ENCODE peak calls at places on chromosomes 6 and 20, in six cellular contexts. One of them, this sample, is unnamed.

GRCh38 chr6:21664263-21665081 is 70.9 kb downstream of the SOX4 start:
- DNase-seq in AG09309: no peak
- DNase-seq in mammary epithelial cell: peak
- DNase-seq in pancreas: peak
- DNase-seq in CD8-positive, alpha-beta T cell: no peak
- DNase-seq in natural killer cell: no peak
- DNase-seq in this sample: no peak

GRCh38 chr6:101117397-101118185 is 236.5 kb upstream of the ASCC3 start:
- DNase-seq in mammary epithelial cell: no peak
- DNase-seq in AG09309: no peak
- DNase-seq in pancreas: no peak
- DNase-seq in natural killer cell: no peak
- DNase-seq in CD8-positive, alpha-beta T cell: no peak
- DNase-seq in this sample: no peak

GRCh38 chr20:33169176-33169794 is 1.3 kb downstream of the BPIFA2 start:
- DNase-seq in AG09309: no peak
- DNase-seq in mammary epithelial cell: no peak
- DNase-seq in pancreas: no peak
- DNase-seq in natural killer cell: no peak
- DNase-seq in CD8-positive, alpha-beta T cell: no peak
- DNase-seq in this sample: no peak

GRCh38 chr6:113067612-113068262 is 720.6 kb downstream of the RFPL4B start:
- DNase-seq in mammary epithelial cell: no peak
- DNase-seq in AG09309: no peak
- DNase-seq in CD8-positive, alpha-beta T cell: no peak
- DNase-seq in pancreas: no peak
- DNase-seq in natural killer cell: no peak
- DNase-seq in this sample: no peak

GRCh38 chr20:16066571-16066970 is 506.7 kb downstream of the KIF16B start:
- DNase-seq in natural killer cell: no peak
- DNase-seq in AG09309: no peak
- DNase-seq in CD8-positive, alpha-beta T cell: no peak
- DNase-seq in pancreas: no peak
- DNase-seq in mammary epithelial cell: no peak
- DNase-seq in this sample: no peak

GRCh38 chr6:142853244-142854180 is 91.5 kb downstream of the HIVEP2 start:
- DNase-seq in natural killer cell: no peak
- DNase-seq in mammary epithelial cell: peak
- DNase-seq in CD8-positive, alpha-beta T cell: no peak
- DNase-seq in AG09309: no peak
- DNase-seq in pancreas: no peak
- DNase-seq in this sample: no peak

GRCh38 chr6:41558033-41558807 is 12.0 kb downstream of the FOXP4 start:
- DNase-seq in natural killer cell: no peak
- DNase-seq in CD8-positive, alpha-beta T cell: no peak
- DNase-seq in AG09309: no peak
- DNase-seq in mammary epithelial cell: no peak
- DNase-seq in pancreas: peak
- DNase-seq in this sample: no peak

GRCh38 chr6:329888-330691 is 37.8 kb downstream of the DUSP22 start:
- DNase-seq in AG09309: no peak
- DNase-seq in natural killer cell: no peak
- DNase-seq in pancreas: no peak
- DNase-seq in CD8-positive, alpha-beta T cell: no peak
- DNase-seq in mammary epithelial cell: no peak
- DNase-seq in this sample: no peak

GRCh38 chr6:84442241-84442640 is 214.8 kb upstream of the CEP162 start:
- DNase-seq in mammary epithelial cell: no peak
- DNase-seq in AG09309: no peak
- DNase-seq in natural killer cell: no peak
- DNase-seq in CD8-positive, alpha-beta T cell: no peak
- DNase-seq in pancreas: no peak
- DNase-seq in this sample: no peak

GRCh38 chr6:56902551-56903464 is 52.1 kb upstream of the BEND6 start:
- DNase-seq in pancreas: no peak
- DNase-seq in AG09309: no peak
- DNase-seq in CD8-positive, alpha-beta T cell: no peak
- DNase-seq in mammary epithelial cell: peak
- DNase-seq in natural killer cell: no peak
- DNase-seq in this sample: peak

GRCh38 chr6:108805611-108806181 is 42.5 kb upstream of the ARMC2 start:
- DNase-seq in natural killer cell: no peak
- DNase-seq in AG09309: no peak
- DNase-seq in CD8-positive, alpha-beta T cell: no peak
- DNase-seq in pancreas: no peak
- DNase-seq in mammary epithelial cell: no peak
- DNase-seq in this sample: no peak

GRCh38 chr20:20009784-20010253 is 7.3 kb upstream of the NAA20 start:
- DNase-seq in pancreas: no peak
- DNase-seq in CD8-positive, alpha-beta T cell: no peak
- DNase-seq in AG09309: no peak
- DNase-seq in natural killer cell: no peak
- DNase-seq in mammary epithelial cell: no peak
- DNase-seq in this sample: no peak

GRCh38 chr6:128307671-128308070 is 212.7 kb downstream of the PTPRK start:
- DNase-seq in pancreas: no peak
- DNase-seq in mammary epithelial cell: peak
- DNase-seq in AG09309: no peak
- DNase-seq in natural killer cell: no peak
- DNase-seq in CD8-positive, alpha-beta T cell: no peak
- DNase-seq in this sample: no peak

GRCh38 chr20:35571566-35571965 is 29.7 kb downstream of the ERGIC3 start:
- DNase-seq in mammary epithelial cell: no peak
- DNase-seq in natural killer cell: no peak
- DNase-seq in AG09309: no peak
- DNase-seq in pancreas: no peak
- DNase-seq in CD8-positive, alpha-beta T cell: no peak
- DNase-seq in this sample: no peak

GRCh38 chr20:35564905-35565304 is 23.0 kb downstream of the ERGIC3 start:
- DNase-seq in mammary epithelial cell: no peak
- DNase-seq in natural killer cell: no peak
- DNase-seq in AG09309: no peak
- DNase-seq in pancreas: no peak
- DNase-seq in CD8-positive, alpha-beta T cell: no peak
- DNase-seq in this sample: no peak

GRCh38 chr20:35572838-35573237 is 31.0 kb downstream of the ERGIC3 start:
- DNase-seq in mammary epithelial cell: no peak
- DNase-seq in AG09309: no peak
- DNase-seq in natural killer cell: no peak
- DNase-seq in pancreas: no peak
- DNase-seq in CD8-positive, alpha-beta T cell: no peak
- DNase-seq in this sample: no peak

GRCh38 chr20:35563834-35564233 is 22.0 kb downstream of the ERGIC3 start:
- DNase-seq in mammary epithelial cell: no peak
- DNase-seq in pancreas: no peak
- DNase-seq in natural killer cell: no peak
- DNase-seq in CD8-positive, alpha-beta T cell: no peak
- DNase-seq in AG09309: no peak
- DNase-seq in this sample: no peak

GRCh38 chr20:35568645-35569044 is 26.8 kb downstream of the ERGIC3 start:
- DNase-seq in pancreas: no peak
- DNase-seq in CD8-positive, alpha-beta T cell: no peak
- DNase-seq in mammary epithelial cell: peak
- DNase-seq in AG09309: no peak
- DNase-seq in natural killer cell: no peak
- DNase-seq in this sample: no peak
- TF ChIP-seq CTCF in pancreas: no peak
- TF ChIP-seq CTCF in CD8-positive, alpha-beta T cell: no peak
- TF ChIP-seq CTCF in mammary epithelial cell: peak
- TF ChIP-seq CTCF in AG09309: peak
- TF ChIP-seq CTCF in natural killer cell: no peak
- TF ChIP-seq CTCF in this sample: peak

DNA sequence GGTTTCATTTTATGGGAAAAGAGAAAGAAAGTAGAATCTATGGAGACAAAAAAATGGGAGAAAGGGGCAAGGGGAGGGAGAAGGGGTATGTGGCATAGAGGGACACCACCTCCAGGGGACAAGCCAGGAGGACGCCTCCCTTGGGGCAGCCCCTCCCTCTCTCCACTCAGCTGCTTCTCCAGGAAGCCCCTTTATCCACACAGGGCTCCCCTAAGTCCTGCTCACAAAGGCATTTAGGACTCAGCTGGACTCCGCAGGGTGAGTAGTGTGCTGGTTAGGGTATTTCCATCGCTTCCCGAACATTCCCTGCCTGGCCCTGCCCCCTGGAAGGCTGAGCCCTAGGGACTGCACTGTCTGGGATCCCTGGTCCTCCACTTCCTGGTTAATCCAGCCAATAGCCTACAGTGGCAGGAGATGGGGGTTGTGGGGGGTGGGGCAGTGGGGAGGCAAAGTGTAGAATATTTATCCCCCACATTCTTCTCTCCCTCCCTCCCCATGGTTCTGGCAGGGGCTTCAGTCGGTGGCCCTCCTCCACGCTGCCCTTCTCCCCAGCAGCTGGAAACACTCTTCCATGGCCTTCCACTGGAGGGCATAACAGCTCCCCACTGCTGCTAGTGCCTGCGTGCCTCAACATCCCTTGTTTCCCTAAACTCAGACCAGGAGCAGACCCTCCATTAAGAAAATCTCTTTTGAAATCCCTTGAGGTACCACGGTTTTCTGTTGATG is 84.8 kb downstream of the SNX5 start:
- DNase-seq in natural killer cell: no peak
- DNase-seq in pancreas: no peak
- DNase-seq in mammary epithelial cell: no peak
- DNase-seq in AG09309: no peak
- DNase-seq in CD8-positive, alpha-beta T cell: no peak
- DNase-seq in this sample: no peak
- TF ChIP-seq CTCF in natural killer cell: no peak
- TF ChIP-seq CTCF in pancreas: no peak
- TF ChIP-seq CTCF in mammary epithelial cell: no peak
- TF ChIP-seq CTCF in AG09309: no peak
- TF ChIP-seq CTCF in CD8-positive, alpha-beta T cell: no peak
- TF ChIP-seq CTCF in this sample: no peak

DNA sequence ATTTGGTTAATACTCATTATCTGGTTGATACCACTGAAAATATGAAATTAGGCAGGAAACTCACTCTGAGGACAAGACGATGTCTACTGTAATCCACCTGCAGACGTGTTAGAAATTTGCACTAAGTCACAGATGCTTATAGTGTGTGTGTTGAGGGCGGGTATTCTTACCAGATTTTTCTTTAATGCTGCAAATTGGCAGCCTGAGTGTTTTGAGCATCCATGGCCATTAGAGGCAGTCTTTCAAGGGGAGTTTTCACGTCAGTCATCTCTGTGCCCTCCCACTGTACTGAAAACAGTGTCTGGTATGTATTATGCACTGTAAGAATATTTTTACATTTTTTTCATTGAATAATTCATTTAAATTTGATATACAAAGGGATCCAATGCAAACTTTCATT is 266.5 kb upstream of the QKI start:
- DNase-seq in natural killer cell: no peak
- DNase-seq in mammary epithelial cell: no peak
- DNase-seq in AG09309: no peak
- DNase-seq in pancreas: no peak
- DNase-seq in CD8-positive, alpha-beta T cell: no peak
- DNase-seq in this sample: no peak
- TF ChIP-seq CTCF in natural killer cell: no peak
- TF ChIP-seq CTCF in mammary epithelial cell: no peak
- TF ChIP-seq CTCF in AG09309: no peak
- TF ChIP-seq CTCF in pancreas: no peak
- TF ChIP-seq CTCF in CD8-positive, alpha-beta T cell: no peak
- TF ChIP-seq CTCF in this sample: no peak

DNA sequence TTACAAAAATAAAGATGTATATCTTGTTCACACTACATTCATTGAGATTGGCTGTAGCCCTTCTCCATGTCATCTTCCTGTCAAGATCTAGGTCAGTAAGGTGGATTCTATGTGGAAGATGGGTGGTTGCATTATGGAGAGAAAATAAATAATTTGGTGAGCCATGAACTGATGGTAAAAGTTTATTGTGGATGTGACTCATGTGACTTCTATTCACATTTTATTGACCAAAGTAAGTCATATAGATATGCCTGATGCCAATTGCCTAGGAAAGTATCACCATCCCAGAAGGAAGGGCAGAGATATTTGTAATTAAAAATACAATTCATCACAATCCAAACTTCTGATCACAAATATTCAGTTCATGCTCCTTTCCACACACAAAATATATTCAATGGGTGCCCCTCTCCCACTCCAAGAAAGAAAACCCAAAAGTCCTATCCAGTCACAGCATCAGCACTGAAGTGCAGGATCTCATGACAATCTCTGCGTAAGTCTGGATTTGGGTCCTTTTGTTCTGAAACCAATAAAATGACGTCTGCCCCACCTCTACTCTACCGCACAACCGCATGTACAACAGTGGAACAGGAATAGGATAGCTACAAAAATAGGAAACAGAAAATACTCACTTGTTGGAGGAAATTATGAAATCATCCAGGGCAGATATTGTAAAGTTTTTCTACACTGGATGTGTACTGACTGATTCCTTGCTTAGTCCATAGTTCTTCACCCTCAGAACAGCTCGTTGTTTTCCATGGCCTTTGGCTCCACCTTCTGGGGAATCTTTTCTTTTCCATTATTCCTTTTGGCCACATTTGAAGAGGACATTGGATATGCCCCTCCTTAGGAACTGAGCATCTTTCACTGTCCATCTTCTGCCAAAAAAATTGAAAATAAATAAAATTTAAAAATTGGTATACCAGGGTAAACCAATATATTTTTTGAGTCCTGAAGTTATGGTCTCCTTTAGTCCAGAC is 16.1 kb upstream of the SLC17A3 start:
- DNase-seq in pancreas: no peak
- DNase-seq in AG09309: peak
- DNase-seq in CD8-positive, alpha-beta T cell: no peak
- DNase-seq in mammary epithelial cell: peak
- DNase-seq in natural killer cell: no peak
- DNase-seq in this sample: no peak
- TF ChIP-seq CTCF in pancreas: peak
- TF ChIP-seq CTCF in AG09309: peak
- TF ChIP-seq CTCF in CD8-positive, alpha-beta T cell: no peak
- TF ChIP-seq CTCF in mammary epithelial cell: peak
- TF ChIP-seq CTCF in natural killer cell: peak
- TF ChIP-seq CTCF in this sample: peak

DNA sequence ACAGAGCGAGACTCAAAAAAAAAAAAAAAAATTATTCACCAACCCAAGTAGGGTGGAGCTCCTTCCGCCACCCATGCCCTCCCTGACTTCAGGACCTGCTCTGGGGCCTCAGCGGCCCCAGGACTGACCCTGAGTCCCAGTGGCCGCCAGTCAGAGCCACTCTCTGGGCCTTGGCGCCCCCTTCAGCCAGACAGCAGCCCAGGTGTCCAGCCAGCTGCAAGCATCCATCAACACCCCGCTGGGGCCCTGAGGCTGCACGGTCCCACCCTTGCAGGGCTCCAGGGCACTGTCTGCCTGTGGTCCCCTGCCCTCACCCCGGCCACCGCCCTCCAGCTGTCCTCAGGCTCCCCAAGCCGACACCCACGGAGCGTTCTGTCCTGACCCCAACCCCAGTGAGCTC is 11.4 kb upstream of the KCNQ2 start:
- DNase-seq in AG09309: no peak
- DNase-seq in natural killer cell: no peak
- DNase-seq in CD8-positive, alpha-beta T cell: no peak
- DNase-seq in pancreas: no peak
- DNase-seq in mammary epithelial cell: no peak
- DNase-seq in this sample: no peak
- TF ChIP-seq CTCF in AG09309: no peak
- TF ChIP-seq CTCF in natural killer cell: no peak
- TF ChIP-seq CTCF in CD8-positive, alpha-beta T cell: no peak
- TF ChIP-seq CTCF in pancreas: no peak
- TF ChIP-seq CTCF in mammary epithelial cell: no peak
- TF ChIP-seq CTCF in this sample: no peak

GRCh38 chr6:52087498-52087999 is at the start of gene PKHD1:
- DNase-seq in CD8-positive, alpha-beta T cell: no peak
- DNase-seq in AG09309: no peak
- DNase-seq in natural killer cell: no peak
- DNase-seq in mammary epithelial cell: peak
- DNase-seq in pancreas: peak
- DNase-seq in this sample: no peak
- TF ChIP-seq CTCF in CD8-positive, alpha-beta T cell: no peak
- TF ChIP-seq CTCF in AG09309: peak
- TF ChIP-seq CTCF in natural killer cell: no peak
- TF ChIP-seq CTCF in mammary epithelial cell: peak
- TF ChIP-seq CTCF in pancreas: peak
- TF ChIP-seq CTCF in this sample: peak